ENCODE peak calls at places on chromosomes 11 and 22, in nine cellular contexts. S, R, M, B, O, U, A, F and E are unnamed samples.

GRCh38 chr11:125514336-125515101 is 18.5 kb upstream of the FEZ1 start:
- DNase-seq in S (no peak), R (peak; percentile 55), M (no peak), B (no peak), O (no peak), U (no peak), A (no peak), F (peak; percentile 92), E (no peak)

GRCh38 chr22:27783436-27784098 is 18.0 kb downstream of the MN1 start:
- DNase-seq in S (no peak), R (no peak), M (peak; percentile 32), B (no peak), O (no peak), U (no peak), A (no peak), F (no peak), E (no peak)

GRCh38 chr11:62732830-62733229 is 4.5 kb downstream of the TTC9C start:
- DNase-seq in S (no peak), R (peak; percentile 50), M (peak; percentile 32), B (peak; percentile 64), O (no peak), U (no peak), A (no peak), F (no peak), E (no peak)

GRCh38 chr11:118610773-118611432 is 3.5 kb downstream of the PHLDB1 start:
- DNase-seq in S (peak; percentile 85), R (peak; percentile 68), M (peak; percentile 89), B (peak; percentile 58), O (peak; percentile 85), U (peak; percentile 82), A (peak; percentile 62), F (peak; percentile 83), E (peak; percentile 95)

GRCh38 chr11:10540915-10541591 is at the start of gene RNF141:
- DNase-seq in S (peak; percentile 95), R (peak; percentile 92), M (peak; percentile 98), B (peak; percentile 89), O (peak; percentile 96), U (peak; percentile 97), A (peak; percentile 96), F (peak; percentile 94), E (peak; percentile 97)

GRCh38 chr11:43959321-43959995 is 17.0 kb downstream of the C11orf96 start:
- DNase-seq in S (no peak), R (peak; percentile 55), M (no peak), B (no peak), O (no peak), U (no peak), A (no peak), F (no peak), E (no peak)

GRCh38 chr22:49099496-49100124 is 728.1 kb downstream of the BRD1 start:
- DNase-seq in S (no peak), R (no peak), M (no peak), B (no peak), O (no peak), U (no peak), A (no peak), F (peak; percentile 13), E (no peak)

GRCh38 chr11:92141159-92141558 is 83.5 kb upstream of the FAT3 start:
- DNase-seq in S (no peak), R (no peak), M (no peak), B (no peak), O (no peak), U (no peak), A (no peak), F (no peak), E (no peak)

GRCh38 chr22:47105085-47105484 is 342.6 kb downstream of the TBC1D22A start:
- DNase-seq in S (no peak), R (no peak), M (no peak), B (no peak), O (no peak), U (no peak), A (no peak), F (no peak), E (no peak)

GRCh38 chr11:71120346-71120963 is 131.9 kb downstream of the SHANK2 start:
- DNase-seq in S (no peak), R (peak; percentile 6), M (no peak), B (peak; percentile 18), O (no peak), U (peak; percentile 72), A (peak; percentile 83), F (peak; percentile 70), E (peak; percentile 87)

GRCh38 chr11:78195917-78196545 is 7.3 kb downstream of the USP35 start:
- DNase-seq in S (no peak), R (no peak), M (no peak), B (no peak), O (no peak), U (no peak), A (no peak), F (no peak), E (no peak)

GRCh38 chr11:118870396-118871343 is 13.0 kb upstream of the CXCR5 start:
- DNase-seq in S (peak; percentile 65), R (peak; percentile 51), M (no peak), B (peak; percentile 39), O (peak; percentile 52), U (peak; percentile 66), A (no peak), F (peak; percentile 80), E (no peak)

GRCh38 chr22:43467171-43467570 is 55.4 kb downstream of the MPPED1 start:
- DNase-seq in S (no peak), R (no peak), M (no peak), B (no peak), O (no peak), U (no peak), A (no peak), F (no peak), E (no peak)

GRCh38 chr11:111736191-111736590 is 30.0 kb downstream of the PPP2R1B start:
- DNase-seq in S (peak; percentile 42), R (peak; percentile 89), M (peak; percentile 63), B (peak; percentile 76), O (no peak), U (no peak), A (no peak), F (no peak), E (no peak)